ENCODE peak calls at places on chromosome 14, in ten cellular contexts. One of them, this sample, is unnamed.

GRCh38 chr14:85530626-85531025 is 682 bp downstream of the FLRT2 start:
- DNase-seq in kidney: no peak
- DNase-seq in uterus: no peak
- DNase-seq in CD4-positive, CD25-positive, alpha-beta regulatory T cell: no peak
- DNase-seq in adrenal gland: no peak
- DNase-seq in right cardiac atrium: no peak
- DNase-seq in pancreas: no peak
- DNase-seq in trophoblast cell: no peak
- DNase-seq in cardiac muscle cell: no peak
- DNase-seq in neuronal stem cell: peak; percentile 6
- DNase-seq in this sample: no peak

GRCh38 chr14:36944307-36945010 is 227.9 kb downstream of the SLC25A21 start:
- DNase-seq in kidney: no peak
- DNase-seq in uterus: no peak
- DNase-seq in CD4-positive, CD25-positive, alpha-beta regulatory T cell: no peak
- DNase-seq in adrenal gland: no peak
- DNase-seq in right cardiac atrium: no peak
- DNase-seq in pancreas: no peak
- DNase-seq in trophoblast cell: no peak
- DNase-seq in cardiac muscle cell: no peak
- DNase-seq in neuronal stem cell: no peak
- DNase-seq in this sample: no peak

GRCh38 chr14:74786916-74787315 is 23.8 kb downstream of the YLPM1 start:
- DNase-seq in kidney: no peak
- DNase-seq in uterus: no peak
- DNase-seq in CD4-positive, CD25-positive, alpha-beta regulatory T cell: no peak
- DNase-seq in adrenal gland: no peak
- DNase-seq in right cardiac atrium: no peak
- DNase-seq in pancreas: no peak
- DNase-seq in trophoblast cell: no peak
- DNase-seq in cardiac muscle cell: no peak
- DNase-seq in neuronal stem cell: no peak
- DNase-seq in this sample: no peak

GRCh38 chr14:103142031-103142430 is 18.8 kb downstream of the TNFAIP2 start:
- DNase-seq in kidney: no peak
- DNase-seq in uterus: no peak
- DNase-seq in CD4-positive, CD25-positive, alpha-beta regulatory T cell: no peak
- DNase-seq in adrenal gland: no peak
- DNase-seq in right cardiac atrium: no peak
- DNase-seq in pancreas: no peak
- DNase-seq in trophoblast cell: no peak
- DNase-seq in cardiac muscle cell: no peak
- DNase-seq in neuronal stem cell: no peak
- DNase-seq in this sample: no peak

GRCh38 chr14:26204954-26205479 is 392.8 kb downstream of the NOVA1 start:
- DNase-seq in kidney: peak; percentile 74
- DNase-seq in uterus: peak; percentile 23
- DNase-seq in CD4-positive, CD25-positive, alpha-beta regulatory T cell: no peak
- DNase-seq in adrenal gland: peak; percentile 23
- DNase-seq in right cardiac atrium: peak; percentile 62
- DNase-seq in pancreas: peak; percentile 5
- DNase-seq in trophoblast cell: no peak
- DNase-seq in cardiac muscle cell: peak; percentile 69
- DNase-seq in neuronal stem cell: peak; percentile 43
- DNase-seq in this sample: no peak

GRCh38 chr14:92603309-92604257 is 90.0 kb downstream of the RIN3 start:
- DNase-seq in kidney: no peak
- DNase-seq in uterus: no peak
- DNase-seq in CD4-positive, CD25-positive, alpha-beta regulatory T cell: peak; percentile 88
- DNase-seq in adrenal gland: peak; percentile 62
- DNase-seq in right cardiac atrium: peak; percentile 64
- DNase-seq in pancreas: no peak
- DNase-seq in trophoblast cell: no peak
- DNase-seq in cardiac muscle cell: peak; percentile 46
- DNase-seq in neuronal stem cell: peak; percentile 18
- DNase-seq in this sample: no peak

GRCh38 chr14:25411933-25412757 is 362.2 kb upstream of the STXBP6 start:
- DNase-seq in kidney: no peak
- DNase-seq in uterus: no peak
- DNase-seq in CD4-positive, CD25-positive, alpha-beta regulatory T cell: no peak
- DNase-seq in adrenal gland: no peak
- DNase-seq in right cardiac atrium: no peak
- DNase-seq in pancreas: no peak
- DNase-seq in trophoblast cell: no peak
- DNase-seq in cardiac muscle cell: no peak
- DNase-seq in neuronal stem cell: peak; percentile 35
- DNase-seq in this sample: no peak

GRCh38 chr14:95478309-95478708 is 38.1 kb downstream of the SYNE3 start:
- DNase-seq in kidney: peak; percentile 29
- DNase-seq in uterus: no peak
- DNase-seq in CD4-positive, CD25-positive, alpha-beta regulatory T cell: no peak
- DNase-seq in adrenal gland: no peak
- DNase-seq in right cardiac atrium: peak; percentile 18
- DNase-seq in pancreas: no peak
- DNase-seq in trophoblast cell: no peak
- DNase-seq in cardiac muscle cell: no peak
- DNase-seq in neuronal stem cell: no peak
- DNase-seq in this sample: no peak

GRCh38 chr14:50967104-50967503 is 22.8 kb upstream of the PYGL start:
- DNase-seq in kidney: no peak
- DNase-seq in uterus: no peak
- DNase-seq in CD4-positive, CD25-positive, alpha-beta regulatory T cell: no peak
- DNase-seq in adrenal gland: no peak
- DNase-seq in right cardiac atrium: no peak
- DNase-seq in pancreas: no peak
- DNase-seq in trophoblast cell: no peak
- DNase-seq in cardiac muscle cell: no peak
- DNase-seq in neuronal stem cell: no peak
- DNase-seq in this sample: no peak

GRCh38 chr14:28771168-28771567 is 4.6 kb downstream of the FOXG1 start:
- DNase-seq in kidney: no peak
- DNase-seq in uterus: no peak
- DNase-seq in CD4-positive, CD25-positive, alpha-beta regulatory T cell: no peak
- DNase-seq in adrenal gland: no peak
- DNase-seq in right cardiac atrium: no peak
- DNase-seq in pancreas: no peak
- DNase-seq in trophoblast cell: no peak
- DNase-seq in cardiac muscle cell: no peak
- DNase-seq in neuronal stem cell: no peak
- DNase-seq in this sample: no peak

GRCh38 chr14:28773917-28774691 is 7.5 kb downstream of the FOXG1 start:
- DNase-seq in kidney: no peak
- DNase-seq in uterus: no peak
- DNase-seq in CD4-positive, CD25-positive, alpha-beta regulatory T cell: no peak
- DNase-seq in adrenal gland: no peak
- DNase-seq in right cardiac atrium: no peak
- DNase-seq in pancreas: no peak
- DNase-seq in trophoblast cell: no peak
- DNase-seq in cardiac muscle cell: peak; percentile 82
- DNase-seq in neuronal stem cell: no peak
- DNase-seq in this sample: no peak

GRCh38 chr14:28772613-28773012 is 6.0 kb downstream of the FOXG1 start:
- DNase-seq in kidney: no peak
- DNase-seq in uterus: no peak
- DNase-seq in CD4-positive, CD25-positive, alpha-beta regulatory T cell: no peak
- DNase-seq in adrenal gland: no peak
- DNase-seq in right cardiac atrium: no peak
- DNase-seq in pancreas: no peak
- DNase-seq in trophoblast cell: no peak
- DNase-seq in cardiac muscle cell: no peak
- DNase-seq in neuronal stem cell: no peak
- DNase-seq in this sample: no peak

GRCh38 chr14:28774764-28775738 is 8.5 kb downstream of the FOXG1 start:
- DNase-seq in kidney: no peak
- DNase-seq in uterus: no peak
- DNase-seq in CD4-positive, CD25-positive, alpha-beta regulatory T cell: no peak
- DNase-seq in adrenal gland: no peak
- DNase-seq in right cardiac atrium: no peak
- DNase-seq in pancreas: no peak
- DNase-seq in trophoblast cell: no peak
- DNase-seq in cardiac muscle cell: no peak
- DNase-seq in neuronal stem cell: no peak
- DNase-seq in this sample: no peak

DNA sequence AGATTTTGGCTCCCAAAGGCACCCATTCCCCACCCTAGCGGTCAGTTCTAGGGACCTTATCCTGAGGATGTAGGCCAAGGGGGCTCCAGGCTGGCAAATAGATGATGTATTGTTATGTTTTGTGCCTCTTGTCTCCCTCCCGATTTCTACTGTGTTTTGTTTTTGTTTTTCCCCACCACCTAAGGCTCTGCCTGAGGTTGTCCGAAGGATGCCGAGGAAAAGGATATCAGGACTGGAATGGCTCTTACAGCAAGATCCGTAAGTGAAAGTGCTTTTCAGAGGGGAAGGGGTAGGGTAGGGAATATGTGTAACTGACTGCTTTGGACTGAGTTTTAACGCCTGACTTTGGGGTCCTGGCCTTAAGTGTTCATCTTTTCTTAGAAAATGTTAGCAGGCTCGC is 6.6 kb downstream of the FOXG1 start:
- DNase-seq in kidney: no peak
- DNase-seq in uterus: no peak
- DNase-seq in CD4-positive, CD25-positive, alpha-beta regulatory T cell: no peak
- DNase-seq in adrenal gland: no peak
- DNase-seq in right cardiac atrium: no peak
- DNase-seq in pancreas: no peak
- DNase-seq in trophoblast cell: no peak
- DNase-seq in cardiac muscle cell: no peak
- DNase-seq in neuronal stem cell: no peak
- DNase-seq in this sample: no peak
- H3K4me3 ChIP-seq in kidney: no peak overlapping the region
- H3K4me3 ChIP-seq in uterus: no peak overlapping the region
- H3K4me3 ChIP-seq in CD4-positive, CD25-positive, alpha-beta regulatory T cell: no peak overlapping the region
- H3K4me3 ChIP-seq in adrenal gland: no peak overlapping the region
- H3K4me3 ChIP-seq in right cardiac atrium: no peak overlapping the region
- H3K4me3 ChIP-seq in pancreas: no peak overlapping the region
- H3K4me3 ChIP-seq in trophoblast cell: no peak overlapping the region
- H3K4me3 ChIP-seq in cardiac muscle cell: no peak overlapping the region
- H3K4me3 ChIP-seq in neuronal stem cell: peak overlapping the region; percentile 79
- H3K4me3 ChIP-seq in this sample: no peak overlapping the region

DNA sequence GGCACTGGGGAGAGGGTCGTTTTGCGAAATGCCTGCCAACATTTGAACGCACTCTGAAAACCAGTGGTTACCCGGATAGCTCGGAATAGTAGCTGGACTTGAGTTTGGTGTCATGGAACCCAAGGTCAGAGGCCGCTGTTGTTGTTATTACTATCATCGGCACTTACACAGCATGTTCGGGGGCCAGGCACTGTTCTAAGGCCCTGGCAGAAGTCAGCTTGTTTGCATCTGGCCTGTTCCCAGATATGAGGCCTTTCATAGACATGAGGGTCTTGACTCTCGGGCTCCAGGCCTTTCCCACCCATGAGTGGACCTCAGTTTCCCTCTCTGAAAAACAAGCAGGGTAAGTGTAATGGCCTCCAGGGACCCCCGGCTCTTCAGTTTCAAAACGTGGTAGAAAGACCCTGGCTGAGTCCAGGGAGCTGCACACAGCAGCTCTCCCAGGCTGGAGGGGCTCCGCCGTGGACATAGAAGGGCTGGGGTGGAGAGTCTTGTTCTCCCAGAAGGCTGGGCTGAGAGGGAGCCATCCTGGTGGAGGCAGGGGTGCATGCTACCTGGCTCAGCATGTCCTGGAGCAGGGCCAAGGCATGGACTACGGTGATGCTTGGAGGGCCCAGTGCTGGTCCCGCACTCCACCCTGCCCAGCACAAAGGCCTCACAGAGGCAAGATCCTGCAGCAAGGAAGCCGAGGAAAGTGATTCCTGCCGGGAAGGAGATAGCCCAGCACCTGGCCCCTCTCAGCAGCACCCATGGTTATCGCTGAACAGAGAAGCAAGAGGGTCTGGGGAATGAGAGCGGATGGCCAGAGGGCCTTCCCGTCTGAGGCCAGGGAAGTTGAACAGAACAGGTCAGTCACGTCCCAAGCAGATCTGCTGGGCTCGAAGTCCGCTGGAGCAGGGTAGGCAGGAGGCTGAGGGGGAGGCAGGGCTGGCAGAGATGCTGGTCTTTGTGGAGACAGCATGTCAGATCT is 63.5 kb upstream of the C14orf180 start:
- DNase-seq in kidney: no peak
- DNase-seq in uterus: no peak
- DNase-seq in CD4-positive, CD25-positive, alpha-beta regulatory T cell: no peak
- DNase-seq in adrenal gland: no peak
- DNase-seq in right cardiac atrium: no peak
- DNase-seq in pancreas: no peak
- DNase-seq in trophoblast cell: no peak
- DNase-seq in cardiac muscle cell: no peak
- DNase-seq in neuronal stem cell: no peak
- DNase-seq in this sample: no peak
- H3K9me3 ChIP-seq in kidney: no peaks in the 10 kb centered on the region
- H3K9me3 ChIP-seq in uterus: no peaks in the 10 kb centered on the region
- H3K9me3 ChIP-seq in CD4-positive, CD25-positive, alpha-beta regulatory T cell: peaks cover 7% of the 10 kb centered on the region
- H3K9me3 ChIP-seq in adrenal gland: no peaks in the 10 kb centered on the region
- H3K9me3 ChIP-seq in right cardiac atrium: peaks cover 4% of the 10 kb centered on the region
- H3K9me3 ChIP-seq in pancreas: no peaks in the 10 kb centered on the region
- H3K9me3 ChIP-seq in trophoblast cell: peaks cover 16% of the 10 kb centered on the region
- H3K9me3 ChIP-seq in cardiac muscle cell: no peaks in the 10 kb centered on the region
- H3K9me3 ChIP-seq in neuronal stem cell: no peaks in the 10 kb centered on the region
- H3K9me3 ChIP-seq in this sample: no peaks in the 10 kb centered on the region

DNA sequence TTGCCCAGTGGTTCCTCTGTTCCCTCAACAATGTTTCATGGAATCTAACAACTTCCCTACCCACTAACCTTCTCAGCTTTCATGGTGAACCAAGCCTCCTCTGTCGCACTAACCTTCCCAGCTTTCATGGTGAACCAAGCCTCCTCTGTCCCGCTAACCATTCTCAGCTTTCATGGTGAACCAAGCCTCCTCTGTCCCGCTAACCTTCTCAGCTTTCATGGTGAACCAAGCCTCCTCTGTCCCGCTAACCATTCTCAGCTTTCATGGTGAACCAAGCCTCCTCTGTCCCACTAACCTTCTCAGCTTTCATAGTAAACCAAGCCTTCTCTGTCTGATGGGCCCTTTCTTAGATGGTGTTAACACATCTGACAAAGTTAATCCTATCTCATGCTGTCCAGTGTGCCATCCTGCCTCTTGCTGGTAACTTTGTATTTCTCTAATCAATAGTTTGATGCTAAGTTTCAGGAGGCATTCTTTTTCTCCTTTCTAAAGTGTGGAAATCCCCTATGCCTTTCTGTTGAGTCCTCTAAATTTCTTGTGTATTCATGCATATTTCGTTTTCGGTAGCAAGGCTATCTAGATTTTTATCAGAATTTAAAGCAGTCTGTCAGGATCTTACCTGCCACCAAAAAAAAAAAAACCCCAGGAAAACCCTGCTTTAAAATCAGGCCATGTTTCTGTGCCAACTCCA is 26.8 kb upstream of the KCNK13 start:
- DNase-seq in kidney: no peak
- DNase-seq in uterus: no peak
- DNase-seq in CD4-positive, CD25-positive, alpha-beta regulatory T cell: no peak
- DNase-seq in adrenal gland: no peak
- DNase-seq in right cardiac atrium: no peak
- DNase-seq in pancreas: no peak
- DNase-seq in trophoblast cell: no peak
- DNase-seq in cardiac muscle cell: no peak
- DNase-seq in neuronal stem cell: no peak
- DNase-seq in this sample: no peak
- H3K27ac ChIP-seq in kidney: no peak overlapping the region
- H3K27ac ChIP-seq in uterus: no peak overlapping the region
- H3K27ac ChIP-seq in CD4-positive, CD25-positive, alpha-beta regulatory T cell: no peak overlapping the region
- H3K27ac ChIP-seq in adrenal gland: no peak overlapping the region
- H3K27ac ChIP-seq in right cardiac atrium: no peak overlapping the region
- H3K27ac ChIP-seq in pancreas: no peak overlapping the region
- H3K27ac ChIP-seq in trophoblast cell: no peak overlapping the region
- H3K27ac ChIP-seq in cardiac muscle cell: peak overlapping the region; percentile 47
- H3K27ac ChIP-seq in neuronal stem cell: no peak overlapping the region
- H3K27ac ChIP-seq in this sample: no peak overlapping the region

GRCh38 chr14:100566586-100566985 is 20.6 kb downstream of the BEGAIN start:
- DNase-seq in kidney: no peak
- DNase-seq in uterus: no peak
- DNase-seq in CD4-positive, CD25-positive, alpha-beta regulatory T cell: no peak
- DNase-seq in adrenal gland: no peak
- DNase-seq in right cardiac atrium: no peak
- DNase-seq in pancreas: no peak
- DNase-seq in trophoblast cell: no peak
- DNase-seq in cardiac muscle cell: no peak
- DNase-seq in neuronal stem cell: no peak
- DNase-seq in this sample: no peak
- H3K4me3 ChIP-seq in kidney: peak overlapping the region; percentile 17
- H3K4me3 ChIP-seq in uterus: no peak overlapping the region
- H3K4me3 ChIP-seq in CD4-positive, CD25-positive, alpha-beta regulatory T cell: no peak overlapping the region
- H3K4me3 ChIP-seq in adrenal gland: no peak overlapping the region
- H3K4me3 ChIP-seq in right cardiac atrium: no peak overlapping the region
- H3K4me3 ChIP-seq in pancreas: peak overlapping the region; percentile 45
- H3K4me3 ChIP-seq in trophoblast cell: no peak overlapping the region
- H3K4me3 ChIP-seq in cardiac muscle cell: no peak overlapping the region
- H3K4me3 ChIP-seq in neuronal stem cell: peak overlapping the region; percentile 53
- H3K4me3 ChIP-seq in this sample: no peak overlapping the region